ENCODE peak calls at places on chromosome 18, in five cellular contexts. P, V, W, R and J are unnamed samples.

GRCh38 chr18:58882039-58882438 is 17.4 kb downstream of the ZNF532 start:
- DNase-seq in P (no peak), R (no peak), W (no peak), V (no peak), J (no peak)

GRCh38 chr18:79516441-79516931 is 120.8 kb downstream of the NFATC1 start:
- DNase-seq in V (no peak), W (no peak), P (no peak), R (no peak), J (no peak)

GRCh38 chr18:12420831-12421421 is 13.2 kb downstream of the PRELID3A start:
- DNase-seq in W (no peak), R (no peak), P (peak), V (peak), J (no peak)

GRCh38 chr18:77067315-77068061 is 65.1 kb downstream of the MBP start:
- DNase-seq in V (no peak), P (no peak), W (peak), R (peak), J (peak)

GRCh38 chr18:55385770-55386169 is 202.2 kb downstream of the TCF4 start:
- DNase-seq in V (no peak), W (no peak), P (no peak), R (no peak), J (no peak)

GRCh38 chr18:1774261-1774660 is 797.0 kb downstream of the METTL4 start:
- DNase-seq in P (no peak), V (no peak), W (no peak), R (no peak), J (no peak)

GRCh38 chr18:57819671-57820460 is 16.8 kb upstream of the ATP8B1 start:
- DNase-seq in V (no peak), P (no peak), W (peak), R (peak), J (peak)

GRCh38 chr18:55488473-55488872 is 99.5 kb downstream of the TCF4 start:
- DNase-seq in R (no peak), V (no peak), P (no peak), W (no peak), J (no peak)

GRCh38 chr18:58051765-58052460 is 7.9 kb downstream of the NEDD4L start:
- DNase-seq in R (no peak), P (no peak), V (no peak), W (no peak), J (peak)

GRCh38 chr18:48293954-48294893 is 115.0 kb downstream of the ZBTB7C start:
- DNase-seq in R (peak), P (no peak), V (no peak), W (no peak), J (peak)

GRCh38 chr18:57776354-57776753 is 26.8 kb downstream of the ATP8B1 start:
- DNase-seq in P (no peak), W (no peak), V (no peak), R (no peak), J (peak)

GRCh38 chr18:302097-302496 is 34.2 kb upstream of the THOC1 start:
- DNase-seq in R (no peak), P (no peak), W (no peak), V (no peak), J (no peak)

GRCh38 chr18:63708650-63709049 is 5.9 kb downstream of the SERPINB11 start:
- DNase-seq in W (peak), V (no peak), P (no peak), R (no peak), J (peak)

GRCh38 chr18:48835119-48835518 is 115.6 kb downstream of the SMAD7 start:
- DNase-seq in V (no peak), R (no peak), W (no peak), P (no peak), J (no peak)

GRCh38 chr18:48938827-48939367 is 11.9 kb downstream of the SMAD7 start:
- DNase-seq in P (no peak), R (no peak), V (no peak), W (peak), J (no peak)

GRCh38 chr18:54712315-54712714 is 116.0 kb upstream of the RAB27B start:
- DNase-seq in W (peak), V (no peak), R (peak), P (no peak), J (peak)

GRCh38 chr18:29191263-29191662 is 1014.3 kb upstream of the CDH2 start:
- DNase-seq in P (no peak), W (peak), V (no peak), R (no peak), J (peak)

GRCh38 chr18:74546751-74547530 is 12.6 kb downstream of the CNDP1 start:
- DNase-seq in P (no peak), R (peak), W (peak), V (no peak), J (peak)

DNA sequence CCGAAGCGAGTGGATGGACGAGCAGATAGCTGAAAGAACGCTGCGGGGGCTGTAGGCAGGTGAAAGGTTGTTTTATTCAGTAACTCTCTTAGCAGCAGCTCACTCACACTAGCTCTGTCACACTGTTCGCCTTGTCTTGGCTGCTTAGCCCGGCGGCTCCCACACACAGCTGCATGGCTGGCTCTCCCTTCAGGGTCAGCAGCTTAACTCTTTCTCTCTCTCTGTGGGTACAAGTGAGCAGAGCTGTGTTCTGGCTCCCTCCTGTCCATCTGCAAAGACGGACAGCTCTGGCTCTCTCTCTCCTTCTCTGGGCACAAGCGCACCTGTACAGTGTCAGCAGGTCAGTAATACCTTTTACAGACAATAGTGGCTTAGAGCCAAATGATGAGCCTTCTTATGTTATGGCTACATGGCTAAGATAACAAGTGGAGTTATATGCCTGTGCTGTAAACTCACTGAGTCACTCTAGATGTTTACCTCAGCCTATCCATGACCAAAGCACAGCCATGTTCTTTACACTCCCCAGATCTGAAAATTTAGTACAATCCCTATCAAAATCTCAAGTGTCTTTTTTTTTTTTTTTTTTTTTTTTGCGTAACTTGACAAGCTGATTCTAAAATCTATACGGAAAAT is 149.3 kb downstream of the GALNT1 start:
- DNase-seq in W (no peak), P (no peak), R (no peak), V (no peak), J (no peak)
- H2AFZ ChIP-seq in W (no peak), P (no peak), R (no peak), V (no peak), J (no peak)

DNA sequence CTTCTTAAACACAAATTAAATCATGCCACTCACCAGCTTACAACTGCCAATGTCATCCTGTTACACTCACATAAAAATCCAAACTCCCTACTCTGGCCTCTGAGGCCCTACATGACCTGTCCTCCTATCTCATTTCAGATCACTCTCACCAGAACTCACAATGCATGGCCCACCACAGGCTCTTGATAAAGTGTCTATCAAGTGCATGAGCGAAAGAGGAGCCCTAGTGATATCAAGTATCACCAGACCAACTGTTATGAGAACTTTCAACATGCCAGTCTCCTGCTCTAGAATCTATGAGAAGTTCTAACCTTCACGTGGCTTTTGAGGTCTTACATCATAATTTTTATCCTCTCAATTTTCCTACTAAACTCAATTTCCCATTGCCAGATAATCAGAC is 76.4 kb upstream of the CD226 start:
- DNase-seq in P (no peak), R (no peak), W (no peak), V (no peak), J (no peak)
- H2AFZ ChIP-seq in P (no peak), R (no peak), W (no peak), V (no peak), J (no peak)

GRCh38 chr18:27558388-27559158 is 373.5 kb upstream of the CHST9 start:
- DNase-seq in P (no peak), V (no peak), R (no peak), W (no peak), J (no peak)
- H2AFZ ChIP-seq in P (no peak), V (no peak), R (no peak), W (no peak), J (no peak)

GRCh38 chr18:31499157-31499524 is 1.2 kb downstream of the DSG2 start:
- DNase-seq in W (peak), P (no peak), V (no peak), R (no peak), J (no peak)
- H2AFZ ChIP-seq in W (no peak), P (no peak), V (no peak), R (no peak), J (no peak)

GRCh38 chr18:45208164-45208563 is 407.1 kb upstream of the SLC14A2 start:
- DNase-seq in W (no peak), P (no peak), R (no peak), V (no peak), J (no peak)
- H2AFZ ChIP-seq in W (no peak), P (no peak), R (no peak), V (no peak), J (no peak)